ENCODE peak calls at places on chromosomes 16 and 17, in six cellular contexts. One of them, this sample, is unnamed.

GRCh38 chr16:80739523-80739922 is 64.9 kb downstream of the CDYL2 start:
- DNase-seq in BJ: no peak
- DNase-seq in Karpas-422: no peak
- DNase-seq in heart left ventricle: no peak
- DNase-seq in prostate gland: no peak
- DNase-seq in HCT116: no peak
- DNase-seq in this sample: no peak

GRCh38 chr17:229945-230235 is 48.4 kb upstream of the DOC2B start:
- DNase-seq in BJ: no peak
- DNase-seq in Karpas-422: no peak
- DNase-seq in heart left ventricle: no peak
- DNase-seq in prostate gland: no peak
- DNase-seq in HCT116: no peak
- DNase-seq in this sample: no peak

GRCh38 chr16:17994027-17994426 is 342.5 kb downstream of the NPIPA8 start:
- DNase-seq in BJ: no peak
- DNase-seq in Karpas-422: no peak
- DNase-seq in heart left ventricle: no peak
- DNase-seq in prostate gland: no peak
- DNase-seq in HCT116: no peak
- DNase-seq in this sample: no peak

GRCh38 chr17:64020068-64020766 is at the start of gene ICAM2:
- DNase-seq in BJ: no peak
- DNase-seq in Karpas-422: peak
- DNase-seq in heart left ventricle: no peak
- DNase-seq in prostate gland: peak
- DNase-seq in HCT116: no peak
- DNase-seq in this sample: no peak

GRCh38 chr16:29007865-29008593 is 23.2 kb downstream of the LAT start:
- DNase-seq in BJ: no peak
- DNase-seq in Karpas-422: no peak
- DNase-seq in heart left ventricle: no peak
- DNase-seq in prostate gland: no peak
- DNase-seq in HCT116: no peak
- DNase-seq in this sample: peak

GRCh38 chr16:50276801-50277560 is 10.6 kb downstream of the ADCY7 start:
- DNase-seq in BJ: no peak
- DNase-seq in Karpas-422: no peak
- DNase-seq in heart left ventricle: no peak
- DNase-seq in prostate gland: no peak
- DNase-seq in HCT116: no peak
- DNase-seq in this sample: no peak

GRCh38 chr16:85019659-85020245 is 7.8 kb upstream of the KIAA0513 start:
- DNase-seq in BJ: no peak
- DNase-seq in Karpas-422: no peak
- DNase-seq in heart left ventricle: no peak
- DNase-seq in prostate gland: peak
- DNase-seq in HCT116: no peak
- DNase-seq in this sample: peak

GRCh38 chr17:35747540-35748017 is 5.5 kb downstream of the GAS2L2 start:
- DNase-seq in BJ: no peak
- DNase-seq in Karpas-422: peak
- DNase-seq in heart left ventricle: no peak
- DNase-seq in prostate gland: peak
- DNase-seq in HCT116: peak
- DNase-seq in this sample: peak

GRCh38 chr16:25126820-25127232 is 15.3 kb downstream of the LCMT1 start:
- DNase-seq in BJ: peak
- DNase-seq in Karpas-422: peak
- DNase-seq in heart left ventricle: no peak
- DNase-seq in prostate gland: no peak
- DNase-seq in HCT116: no peak
- DNase-seq in this sample: peak

GRCh38 chr16:10552281-10552680 is 28.1 kb downstream of the EMP2 start:
- DNase-seq in BJ: no peak
- DNase-seq in Karpas-422: no peak
- DNase-seq in heart left ventricle: no peak
- DNase-seq in prostate gland: no peak
- DNase-seq in HCT116: no peak
- DNase-seq in this sample: no peak

GRCh38 chr17:31269178-31269577 is 27.9 kb downstream of the OMG start:
- DNase-seq in BJ: no peak
- DNase-seq in Karpas-422: no peak
- DNase-seq in heart left ventricle: no peak
- DNase-seq in prostate gland: no peak
- DNase-seq in HCT116: no peak
- DNase-seq in this sample: no peak

GRCh38 chr17:37824534-37825485 is 80.0 kb upstream of the HNF1B start:
- DNase-seq in BJ: peak
- DNase-seq in Karpas-422: peak
- DNase-seq in heart left ventricle: no peak
- DNase-seq in prostate gland: no peak
- DNase-seq in HCT116: no peak
- DNase-seq in this sample: peak

GRCh38 chr17:41439375-41439774 is 1.4 kb downstream of the KRT38 start:
- DNase-seq in BJ: no peak
- DNase-seq in Karpas-422: no peak
- DNase-seq in heart left ventricle: no peak
- DNase-seq in prostate gland: no peak
- DNase-seq in HCT116: no peak
- DNase-seq in this sample: no peak

GRCh38 chr17:82424001-82424862 is 5.8 kb upstream of the OGFOD3 start:
- DNase-seq in BJ: no peak
- DNase-seq in Karpas-422: peak
- DNase-seq in heart left ventricle: no peak
- DNase-seq in prostate gland: no peak
- DNase-seq in HCT116: peak
- DNase-seq in this sample: peak

GRCh38 chr16:35642322-35642835 is 2183.0 kb downstream of the TP53TG3F start:
- DNase-seq in BJ: no peak
- DNase-seq in Karpas-422: no peak
- DNase-seq in heart left ventricle: peak
- DNase-seq in prostate gland: no peak
- DNase-seq in HCT116: no peak
- DNase-seq in this sample: no peak

GRCh38 chr16:72878301-72879269 is 169.3 kb downstream of the ZFHX3 start:
- DNase-seq in BJ: no peak
- DNase-seq in Karpas-422: no peak
- DNase-seq in heart left ventricle: no peak
- DNase-seq in prostate gland: no peak
- DNase-seq in HCT116: no peak
- DNase-seq in this sample: no peak

GRCh38 chr16:21130811-21131210 is 19.8 kb downstream of the DNAH3 start:
- DNase-seq in BJ: no peak
- DNase-seq in Karpas-422: no peak
- DNase-seq in heart left ventricle: no peak
- DNase-seq in prostate gland: no peak
- DNase-seq in HCT116: no peak
- DNase-seq in this sample: no peak

GRCh38 chr17:80456465-80457235 is 19.8 kb downstream of the NPTX1 start:
- DNase-seq in BJ: no peak
- DNase-seq in Karpas-422: no peak
- DNase-seq in heart left ventricle: no peak
- DNase-seq in prostate gland: no peak
- DNase-seq in HCT116: no peak
- DNase-seq in this sample: no peak

GRCh38 chr16:11236855-11237254 is 19.1 kb downstream of the SOCS1 start:
- DNase-seq in BJ: no peak
- DNase-seq in Karpas-422: no peak
- DNase-seq in heart left ventricle: no peak
- DNase-seq in prostate gland: no peak
- DNase-seq in HCT116: no peak
- DNase-seq in this sample: no peak

GRCh38 chr17:81515530-81516041 is 3.0 kb upstream of the ACTG1 start:
- DNase-seq in BJ: no peak
- DNase-seq in Karpas-422: no peak
- DNase-seq in heart left ventricle: peak
- DNase-seq in prostate gland: no peak
- DNase-seq in HCT116: no peak
- DNase-seq in this sample: no peak

GRCh38 chr16:55563797-55564196 is 2.7 kb upstream of the CAPNS2 start:
- DNase-seq in BJ: no peak
- DNase-seq in Karpas-422: no peak
- DNase-seq in heart left ventricle: no peak
- DNase-seq in prostate gland: no peak
- DNase-seq in HCT116: no peak
- DNase-seq in this sample: no peak

GRCh38 chr16:1428511-1428910 is 2.4 kb upstream of the PERCC1 start:
- DNase-seq in BJ: no peak
- DNase-seq in Karpas-422: peak
- DNase-seq in heart left ventricle: no peak
- DNase-seq in prostate gland: no peak
- DNase-seq in HCT116: no peak
- DNase-seq in this sample: no peak

GRCh38 chr16:70438325-70438982 is 446 bp downstream of the ST3GAL2 start:
- DNase-seq in BJ: no peak
- DNase-seq in Karpas-422: peak
- DNase-seq in heart left ventricle: peak
- DNase-seq in prostate gland: no peak
- DNase-seq in HCT116: no peak
- DNase-seq in this sample: no peak

GRCh38 chr17:10697092-10698081 is at the start of the genes ADPRM and SCO1:
- DNase-seq in BJ: peak
- DNase-seq in Karpas-422: peak
- DNase-seq in heart left ventricle: peak
- DNase-seq in prostate gland: peak
- DNase-seq in HCT116: peak
- DNase-seq in this sample: peak
- H3K4me3 ChIP-seq in BJ: peak
- H3K4me3 ChIP-seq in Karpas-422: peak
- H3K4me3 ChIP-seq in heart left ventricle: peak
- H3K4me3 ChIP-seq in prostate gland: peak
- H3K4me3 ChIP-seq in HCT116: peak
- H3K4me3 ChIP-seq in this sample: peak

GRCh38 chr17:4028436-4028835 is 64.2 kb upstream of the ATP2A3 start:
- DNase-seq in BJ: no peak
- DNase-seq in Karpas-422: no peak
- DNase-seq in heart left ventricle: no peak
- DNase-seq in prostate gland: no peak
- DNase-seq in HCT116: no peak
- DNase-seq in this sample: no peak
- H3K4me3 ChIP-seq in BJ: no peak
- H3K4me3 ChIP-seq in Karpas-422: no peak
- H3K4me3 ChIP-seq in heart left ventricle: no peak
- H3K4me3 ChIP-seq in prostate gland: no peak
- H3K4me3 ChIP-seq in HCT116: no peak
- H3K4me3 ChIP-seq in this sample: no peak

GRCh38 chr17:47735139-47735464 is 2.1 kb downstream of the TBX21 start:
- DNase-seq in BJ: no peak
- DNase-seq in Karpas-422: no peak
- DNase-seq in heart left ventricle: no peak
- DNase-seq in prostate gland: no peak
- DNase-seq in HCT116: no peak
- DNase-seq in this sample: no peak
- H3K4me3 ChIP-seq in BJ: no peak
- H3K4me3 ChIP-seq in Karpas-422: no peak
- H3K4me3 ChIP-seq in heart left ventricle: no peak
- H3K4me3 ChIP-seq in prostate gland: no peak
- H3K4me3 ChIP-seq in HCT116: no peak
- H3K4me3 ChIP-seq in this sample: no peak

GRCh38 chr17:18261146-18261515 is 669 bp downstream of the MIEF2 start:
- DNase-seq in BJ: no peak
- DNase-seq in Karpas-422: peak
- DNase-seq in heart left ventricle: peak
- DNase-seq in prostate gland: peak
- DNase-seq in HCT116: no peak
- DNase-seq in this sample: peak

GRCh38 chr17:18260332-18261145 is at the start of gene MIEF2:
- DNase-seq in BJ: peak
- DNase-seq in Karpas-422: peak
- DNase-seq in heart left ventricle: peak
- DNase-seq in prostate gland: peak
- DNase-seq in HCT116: peak
- DNase-seq in this sample: peak

GRCh38 chr17:18262111-18262510 is 1.6 kb downstream of the MIEF2 start:
- DNase-seq in BJ: no peak
- DNase-seq in Karpas-422: no peak
- DNase-seq in heart left ventricle: no peak
- DNase-seq in prostate gland: no peak
- DNase-seq in HCT116: no peak
- DNase-seq in this sample: no peak

GRCh38 chr17:18262641-18263040 is 2.2 kb downstream of the MIEF2 start:
- DNase-seq in BJ: no peak
- DNase-seq in Karpas-422: no peak
- DNase-seq in heart left ventricle: no peak
- DNase-seq in prostate gland: no peak
- DNase-seq in HCT116: no peak
- DNase-seq in this sample: no peak

GRCh38 chr17:18261659-18262058 is 1.2 kb downstream of the MIEF2 start:
- DNase-seq in BJ: no peak
- DNase-seq in Karpas-422: no peak
- DNase-seq in heart left ventricle: no peak
- DNase-seq in prostate gland: no peak
- DNase-seq in HCT116: no peak
- DNase-seq in this sample: no peak
- H3K4me3 ChIP-seq in BJ: peak
- H3K4me3 ChIP-seq in Karpas-422: peak
- H3K4me3 ChIP-seq in heart left ventricle: peak
- H3K4me3 ChIP-seq in prostate gland: peak
- H3K4me3 ChIP-seq in HCT116: peak
- H3K4me3 ChIP-seq in this sample: peak